ENCODE peak calls at places on chromosomes 11 and 22, in five cellular contexts. One of them, this sample, is unnamed.

GRCh38 chr11:12088047-12088481 is 22.3 kb upstream of the MICAL2 start:
- DNase-seq in amniotic stem cell: no peak
- DNase-seq in GM06990: no peak
- DNase-seq in iris pigment epithelial cell: peak
- DNase-seq in EL: peak
- DNase-seq in this sample: no peak

GRCh38 chr22:25853902-25854301 is 111.9 kb downstream of the MYO18B start:
- DNase-seq in iris pigment epithelial cell: no peak
- DNase-seq in GM06990: no peak
- DNase-seq in EL: no peak
- DNase-seq in amniotic stem cell: no peak
- DNase-seq in this sample: no peak

GRCh38 chr11:117303101-117303500 is 12.0 kb downstream of the BACE1-AS start:
- DNase-seq in iris pigment epithelial cell: no peak
- DNase-seq in GM06990: no peak
- DNase-seq in EL: no peak
- DNase-seq in amniotic stem cell: no peak
- DNase-seq in this sample: no peak

GRCh38 chr22:23315341-23315917 is 135.1 kb downstream of the BCR start:
- DNase-seq in iris pigment epithelial cell: peak
- DNase-seq in amniotic stem cell: peak
- DNase-seq in EL: peak
- DNase-seq in GM06990: no peak
- DNase-seq in this sample: peak

GRCh38 chr11:61273151-61274078 is 21.7 kb downstream of the VWCE start:
- DNase-seq in iris pigment epithelial cell: no peak
- DNase-seq in amniotic stem cell: no peak
- DNase-seq in GM06990: no peak
- DNase-seq in EL: no peak
- DNase-seq in this sample: no peak

GRCh38 chr11:113773092-113773415 is 438 bp downstream of the ZW10 start:
- DNase-seq in GM06990: no peak
- DNase-seq in amniotic stem cell: no peak
- DNase-seq in EL: peak
- DNase-seq in iris pigment epithelial cell: peak
- DNase-seq in this sample: no peak

GRCh38 chr11:127003260-127003981 is 2.9 kb upstream of the KIRREL3 start:
- DNase-seq in EL: peak
- DNase-seq in iris pigment epithelial cell: no peak
- DNase-seq in GM06990: peak
- DNase-seq in amniotic stem cell: peak
- DNase-seq in this sample: peak

GRCh38 chr11:17744151-17744940 is 9.8 kb downstream of the KCNC1 start:
- DNase-seq in iris pigment epithelial cell: no peak
- DNase-seq in amniotic stem cell: no peak
- DNase-seq in EL: peak
- DNase-seq in GM06990: no peak
- DNase-seq in this sample: no peak

GRCh38 chr11:100731471-100731870 is 44.4 kb downstream of the ARHGAP42 start:
- DNase-seq in amniotic stem cell: no peak
- DNase-seq in EL: no peak
- DNase-seq in iris pigment epithelial cell: no peak
- DNase-seq in GM06990: no peak
- DNase-seq in this sample: no peak

GRCh38 chr22:19878461-19879247 is 24.0 kb upstream of the GNB1L start:
- DNase-seq in amniotic stem cell: no peak
- DNase-seq in iris pigment epithelial cell: peak
- DNase-seq in GM06990: no peak
- DNase-seq in EL: peak
- DNase-seq in this sample: no peak

GRCh38 chr22:29621761-29622526 is 18.5 kb downstream of the NF2 start:
- DNase-seq in amniotic stem cell: peak
- DNase-seq in EL: peak
- DNase-seq in GM06990: no peak
- DNase-seq in iris pigment epithelial cell: peak
- DNase-seq in this sample: peak

This sample was measured in T47D.